ENCODE peak calls at places on chromosome 3, in six cellular contexts. One of them, this sample, is unnamed.

GRCh38 chr3:195237981-195238625 is 32.9 kb downstream of the XXYLT1 start:
- DNase-seq in hepatocyte: no peak
- DNase-seq in OCI-LY7: no peak
- DNase-seq in HCT116: no peak
- DNase-seq in neural progenitor cell: no peak
- DNase-seq in GM23338: no peak
- DNase-seq in this sample: no peak

GRCh38 chr3:107431298-107432012 is 54.2 kb downstream of the CCDC54 start:
- DNase-seq in neural progenitor cell: peak; percentile 82
- DNase-seq in hepatocyte: peak; percentile 79
- DNase-seq in GM23338: peak; percentile 91
- DNase-seq in HCT116: no peak
- DNase-seq in OCI-LY7: peak; percentile 43
- DNase-seq in this sample: peak; percentile 51

GRCh38 chr3:109050591-109051167 is 67.3 kb downstream of the MORC1 start:
- DNase-seq in OCI-LY7: peak; percentile 38
- DNase-seq in GM23338: peak; percentile 48
- DNase-seq in neural progenitor cell: peak; percentile 16
- DNase-seq in hepatocyte: peak; percentile 46
- DNase-seq in HCT116: peak; percentile 39
- DNase-seq in this sample: peak; percentile 58

GRCh38 chr3:153977148-153977547 is 144.0 kb upstream of the ARHGEF26 start:
- DNase-seq in GM23338: no peak
- DNase-seq in hepatocyte: no peak
- DNase-seq in OCI-LY7: no peak
- DNase-seq in neural progenitor cell: no peak
- DNase-seq in HCT116: no peak
- DNase-seq in this sample: no peak

GRCh38 chr3:97763586-97764148 is 891 bp upstream of the ARL6 start:
- DNase-seq in neural progenitor cell: peak; percentile 39
- DNase-seq in OCI-LY7: no peak
- DNase-seq in hepatocyte: no peak
- DNase-seq in GM23338: peak; percentile 19
- DNase-seq in HCT116: no peak
- DNase-seq in this sample: no peak

GRCh38 chr3:52171577-52172261 is 17.5 kb upstream of the POC1A start:
- DNase-seq in neural progenitor cell: no peak
- DNase-seq in GM23338: no peak
- DNase-seq in OCI-LY7: no peak
- DNase-seq in HCT116: peak; percentile 27
- DNase-seq in hepatocyte: peak; percentile 52
- DNase-seq in this sample: no peak

GRCh38 chr3:8987673-8988655 is 24.7 kb upstream of the RAD18 start:
- DNase-seq in HCT116: peak; percentile 32
- DNase-seq in neural progenitor cell: peak; percentile 83
- DNase-seq in OCI-LY7: peak; percentile 56
- DNase-seq in GM23338: peak; percentile 91
- DNase-seq in hepatocyte: peak; percentile 82
- DNase-seq in this sample: peak; percentile 63

GRCh38 chr3:149895807-149896206 is 74.9 kb downstream of the PFN2 start:
- DNase-seq in GM23338: no peak
- DNase-seq in neural progenitor cell: no peak
- DNase-seq in hepatocyte: no peak
- DNase-seq in OCI-LY7: no peak
- DNase-seq in HCT116: no peak
- DNase-seq in this sample: no peak

GRCh38 chr3:195102609-195103467 is 168.1 kb downstream of the XXYLT1 start:
- DNase-seq in OCI-LY7: no peak
- DNase-seq in hepatocyte: peak; percentile 69
- DNase-seq in HCT116: peak; percentile 61
- DNase-seq in neural progenitor cell: no peak
- DNase-seq in GM23338: no peak
- DNase-seq in this sample: no peak

GRCh38 chr3:188092648-188093047 is 61.3 kb upstream of the LPP start:
- DNase-seq in HCT116: no peak
- DNase-seq in hepatocyte: no peak
- DNase-seq in OCI-LY7: peak; percentile 90
- DNase-seq in neural progenitor cell: no peak
- DNase-seq in GM23338: no peak
- DNase-seq in this sample: peak; percentile 2

GRCh38 chr3:51559266-51559907 is 20.9 kb downstream of the RAD54L2 start:
- DNase-seq in hepatocyte: peak; percentile 30
- DNase-seq in HCT116: no peak
- DNase-seq in OCI-LY7: no peak
- DNase-seq in GM23338: no peak
- DNase-seq in neural progenitor cell: no peak
- DNase-seq in this sample: no peak

GRCh38 chr3:80014576-80014975 is 246.8 kb upstream of the ROBO1 start:
- DNase-seq in HCT116: no peak
- DNase-seq in hepatocyte: no peak
- DNase-seq in GM23338: no peak
- DNase-seq in neural progenitor cell: no peak
- DNase-seq in OCI-LY7: no peak
- DNase-seq in this sample: no peak

GRCh38 chr3:120497813-120498212 is 47.0 kb upstream of the FSTL1 start:
- DNase-seq in OCI-LY7: no peak
- DNase-seq in GM23338: peak; percentile 53
- DNase-seq in HCT116: no peak
- DNase-seq in hepatocyte: no peak
- DNase-seq in neural progenitor cell: no peak
- DNase-seq in this sample: no peak

GRCh38 chr3:31268868-31269267 is 263.9 kb upstream of the STT3B start:
- DNase-seq in hepatocyte: no peak
- DNase-seq in OCI-LY7: no peak
- DNase-seq in HCT116: no peak
- DNase-seq in neural progenitor cell: no peak
- DNase-seq in GM23338: no peak
- DNase-seq in this sample: no peak

GRCh38 chr3:140062461-140062860 is 127.5 kb downstream of the CLSTN2 start:
- DNase-seq in neural progenitor cell: no peak
- DNase-seq in HCT116: no peak
- DNase-seq in hepatocyte: no peak
- DNase-seq in OCI-LY7: no peak
- DNase-seq in GM23338: no peak
- DNase-seq in this sample: no peak

GRCh38 chr3:188956839-188957489 is 214.8 kb upstream of the TPRG1 start:
- DNase-seq in HCT116: peak; percentile 60
- DNase-seq in neural progenitor cell: peak; percentile 81
- DNase-seq in GM23338: peak; percentile 89
- DNase-seq in OCI-LY7: peak; percentile 74
- DNase-seq in hepatocyte: peak; percentile 83
- DNase-seq in this sample: peak; percentile 60

GRCh38 chr3:197936819-197937384 is 13.1 kb upstream of the RPL35A start:
- DNase-seq in hepatocyte: peak; percentile 13
- DNase-seq in HCT116: no peak
- DNase-seq in OCI-LY7: no peak
- DNase-seq in GM23338: no peak
- DNase-seq in neural progenitor cell: peak; percentile 19
- DNase-seq in this sample: no peak

GRCh38 chr3:46607603-46608028 is 4.7 kb upstream of the FAM240A start:
- DNase-seq in HCT116: peak; percentile 55
- DNase-seq in OCI-LY7: no peak
- DNase-seq in hepatocyte: no peak
- DNase-seq in GM23338: peak; percentile 85
- DNase-seq in neural progenitor cell: peak; percentile 64
- DNase-seq in this sample: no peak

GRCh38 chr3:38165722-38166387 is 518 bp downstream of the OXSR1 start:
- DNase-seq in GM23338: peak; percentile 58
- DNase-seq in HCT116: no peak
- DNase-seq in neural progenitor cell: no peak
- DNase-seq in hepatocyte: peak; percentile 75
- DNase-seq in OCI-LY7: peak; percentile 29
- DNase-seq in this sample: no peak

GRCh38 chr3:21795152-21795837 is 44.3 kb upstream of the ZNF385D start:
- DNase-seq in GM23338: no peak
- DNase-seq in neural progenitor cell: no peak
- DNase-seq in hepatocyte: no peak
- DNase-seq in HCT116: no peak
- DNase-seq in OCI-LY7: no peak
- DNase-seq in this sample: no peak

GRCh38 chr3:171173732-171174131 is 147.2 kb upstream of the SLC2A2 start:
- DNase-seq in GM23338: peak; percentile 41
- DNase-seq in neural progenitor cell: peak; percentile 35
- DNase-seq in HCT116: no peak
- DNase-seq in OCI-LY7: no peak
- DNase-seq in hepatocyte: peak; percentile 36
- DNase-seq in this sample: no peak

GRCh38 chr3:120350431-120350941 is 1.3 kb upstream of the LRRC58 start:
- DNase-seq in HCT116: no peak
- DNase-seq in neural progenitor cell: no peak
- DNase-seq in OCI-LY7: peak; percentile 29
- DNase-seq in GM23338: peak; percentile 10
- DNase-seq in hepatocyte: peak; percentile 22
- DNase-seq in this sample: peak; percentile 82

GRCh38 chr3:125003369-125003853 is 52.4 kb downstream of the HEG1 start:
- DNase-seq in neural progenitor cell: no peak
- DNase-seq in HCT116: no peak
- DNase-seq in OCI-LY7: no peak
- DNase-seq in hepatocyte: peak; percentile 77
- DNase-seq in GM23338: no peak
- DNase-seq in this sample: no peak

GRCh38 chr3:169529013-169529412 is 134.5 kb downstream of the MECOM start:
- DNase-seq in HCT116: no peak
- DNase-seq in hepatocyte: no peak
- DNase-seq in GM23338: no peak
- DNase-seq in OCI-LY7: no peak
- DNase-seq in neural progenitor cell: no peak
- DNase-seq in this sample: no peak

GRCh38 chr3:172512363-172512762 is 10.9 kb downstream of the TNFSF10 start:
- DNase-seq in neural progenitor cell: no peak
- DNase-seq in HCT116: no peak
- DNase-seq in hepatocyte: no peak
- DNase-seq in OCI-LY7: peak; percentile 43
- DNase-seq in GM23338: no peak
- DNase-seq in this sample: peak; percentile 39

GRCh38 chr3:72949016-72949415 is 47.6 kb upstream of the PPP4R2 start:
- DNase-seq in HCT116: no peak
- DNase-seq in hepatocyte: no peak
- DNase-seq in OCI-LY7: no peak
- DNase-seq in neural progenitor cell: no peak
- DNase-seq in GM23338: no peak
- DNase-seq in this sample: no peak

GRCh38 chr3:9916734-9917680 is at the start of gene IL17RC:
- DNase-seq in OCI-LY7: no peak
- DNase-seq in GM23338: peak; percentile 91
- DNase-seq in hepatocyte: peak; percentile 94
- DNase-seq in HCT116: peak; percentile 72
- DNase-seq in neural progenitor cell: peak; percentile 74
- DNase-seq in this sample: peak; percentile 24

GRCh38 chr3:132569580-132569979 is 27.5 kb upstream of the ACKR4 start:
- DNase-seq in hepatocyte: no peak
- DNase-seq in HCT116: no peak
- DNase-seq in GM23338: no peak
- DNase-seq in OCI-LY7: no peak
- DNase-seq in neural progenitor cell: no peak
- DNase-seq in this sample: no peak

GRCh38 chr3:194989251-194989650 is 281.7 kb downstream of the XXYLT1 start:
- DNase-seq in GM23338: no peak
- DNase-seq in HCT116: no peak
- DNase-seq in OCI-LY7: no peak
- DNase-seq in hepatocyte: no peak
- DNase-seq in neural progenitor cell: no peak
- DNase-seq in this sample: no peak

GRCh38 chr3:79297242-79297641 is 470.6 kb downstream of the ROBO1 start:
- DNase-seq in hepatocyte: no peak
- DNase-seq in GM23338: peak; percentile 4
- DNase-seq in OCI-LY7: no peak
- DNase-seq in HCT116: no peak
- DNase-seq in neural progenitor cell: no peak
- DNase-seq in this sample: no peak

GRCh38 chr3:37995652-37996641 is 5.4 kb downstream of the VILL start:
- DNase-seq in GM23338: no peak
- DNase-seq in hepatocyte: no peak
- DNase-seq in HCT116: no peak
- DNase-seq in neural progenitor cell: no peak
- DNase-seq in OCI-LY7: no peak
- DNase-seq in this sample: no peak

GRCh38 chr3:51379301-51379700 is 5.8 kb upstream of the MANF start:
- DNase-seq in GM23338: no peak
- DNase-seq in hepatocyte: no peak
- DNase-seq in neural progenitor cell: no peak
- DNase-seq in OCI-LY7: no peak
- DNase-seq in HCT116: no peak
- DNase-seq in this sample: no peak

GRCh38 chr3:147930417-147930816 is 521.3 kb downstream of the ZIC1 start:
- DNase-seq in GM23338: no peak
- DNase-seq in hepatocyte: no peak
- DNase-seq in neural progenitor cell: peak; percentile 39
- DNase-seq in OCI-LY7: no peak
- DNase-seq in HCT116: no peak
- DNase-seq in this sample: no peak
- TF ChIP-seq CTCF in GM23338: no peak
- TF ChIP-seq CTCF in hepatocyte: no peak
- TF ChIP-seq CTCF in neural progenitor cell: no peak
- TF ChIP-seq CTCF in OCI-LY7: no peak
- TF ChIP-seq CTCF in HCT116: no peak
- TF ChIP-seq CTCF in this sample: no peak

GRCh38 chr3:42923606-42924005 is 17.7 kb downstream of the ZNF662 start:
- DNase-seq in OCI-LY7: no peak
- DNase-seq in hepatocyte: no peak
- DNase-seq in GM23338: no peak
- DNase-seq in neural progenitor cell: no peak
- DNase-seq in HCT116: no peak
- DNase-seq in this sample: no peak

GRCh38 chr3:42926310-42926709 is 20.4 kb downstream of the ZNF662 start:
- DNase-seq in neural progenitor cell: no peak
- DNase-seq in hepatocyte: no peak
- DNase-seq in OCI-LY7: no peak
- DNase-seq in GM23338: no peak
- DNase-seq in HCT116: no peak
- DNase-seq in this sample: no peak
- TF ChIP-seq EZH2phosphoT487 in neural progenitor cell: no peak
- TF ChIP-seq EZH2phosphoT487 in hepatocyte: no peak
- TF ChIP-seq EZH2phosphoT487 in OCI-LY7: no peak
- TF ChIP-seq EZH2phosphoT487 in GM23338: no peak
- TF ChIP-seq EZH2phosphoT487 in HCT116: no peak
- TF ChIP-seq EZH2phosphoT487 in this sample: no peak

DNA sequence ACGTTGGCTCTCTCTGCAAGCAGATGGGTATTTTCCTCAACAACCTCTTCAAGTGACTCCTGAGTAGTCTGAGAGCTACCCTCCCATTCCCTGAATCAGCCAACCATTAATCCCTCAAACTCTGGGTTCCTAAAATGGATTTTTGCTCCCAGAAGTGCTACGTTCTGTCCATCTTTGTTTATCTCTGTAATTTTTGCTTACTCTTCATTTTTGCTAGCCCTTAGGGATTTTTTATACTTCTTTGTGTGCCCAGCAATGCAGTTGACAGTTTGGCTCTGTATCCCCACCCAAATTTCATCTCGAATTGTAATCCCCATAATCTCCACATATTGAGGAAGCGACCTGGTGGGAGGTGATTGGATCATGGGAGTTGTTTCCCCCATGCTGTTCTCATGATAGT is 35.4 kb upstream of the COL6A5 start:
- DNase-seq in GM23338: no peak
- DNase-seq in HCT116: no peak
- DNase-seq in hepatocyte: no peak
- DNase-seq in OCI-LY7: no peak
- DNase-seq in neural progenitor cell: no peak
- DNase-seq in this sample: no peak
- H3K4me2 ChIP-seq in GM23338: no peak overlapping the region
- H3K4me2 ChIP-seq in HCT116: no peak overlapping the region
- H3K4me2 ChIP-seq in hepatocyte: no peak overlapping the region
- H3K4me2 ChIP-seq in OCI-LY7: no peak overlapping the region
- H3K4me2 ChIP-seq in neural progenitor cell: no peak overlapping the region
- H3K4me2 ChIP-seq in this sample: no peak overlapping the region

GRCh38 chr3:144843099-144843498 is 871.5 kb downstream of the DIPK2A start:
- DNase-seq in GM23338: peak; percentile 52
- DNase-seq in HCT116: peak; percentile 7
- DNase-seq in hepatocyte: no peak
- DNase-seq in neural progenitor cell: no peak
- DNase-seq in OCI-LY7: no peak
- DNase-seq in this sample: no peak
- TF ChIP-seq CTCF in GM23338: peak; percentile 21
- TF ChIP-seq CTCF in HCT116: peak; percentile 22
- TF ChIP-seq CTCF in hepatocyte: peak; percentile 20
- TF ChIP-seq CTCF in neural progenitor cell: peak; percentile 29
- TF ChIP-seq CTCF in OCI-LY7: no peak
- TF ChIP-seq CTCF in this sample: peak; percentile 7